ENCODE peak calls at places on chromosomes 11 and 22, in seven cellular contexts. One of them, this sample, is unnamed.
A peak's percentile ranks its signal among the peaks of the same experiment; 100 is the strongest.

GRCh38 chr11:77345621-77346020 is 44.1 kb upstream of the GDPD4 start:
- DNase-seq in T-helper 2 cell: no peak
- DNase-seq in KBM-7: no peak
- DNase-seq in hypothalamus: no peak
- DNase-seq in T-helper 1 cell: no peak
- DNase-seq in AG20443: peak; percentile 38
- DNase-seq in activated T-cell treated with anti-CD3 and anti-CD28 coated beads for 48 hours: no peak
- DNase-seq in this sample: no peak

GRCh38 chr11:77038029-77038824 is 4.0 kb downstream of the B3GNT6 start:
- DNase-seq in KBM-7: peak; percentile 12
- DNase-seq in AG20443: no peak
- DNase-seq in hypothalamus: no peak
- DNase-seq in activated T-cell treated with anti-CD3 and anti-CD28 coated beads for 48 hours: no peak
- DNase-seq in T-helper 1 cell: no peak
- DNase-seq in T-helper 2 cell: no peak
- DNase-seq in this sample: no peak

GRCh38 chr11:134362192-134362901 is 30.6 kb downstream of the GLB1L2 start:
- DNase-seq in activated T-cell treated with anti-CD3 and anti-CD28 coated beads for 48 hours: no peak
- DNase-seq in AG20443: no peak
- DNase-seq in T-helper 2 cell: no peak
- DNase-seq in T-helper 1 cell: no peak
- DNase-seq in hypothalamus: no peak
- DNase-seq in KBM-7: no peak
- DNase-seq in this sample: no peak

GRCh38 chr22:38153821-38154562 is 27.6 kb downstream of the PLA2G6 start:
- DNase-seq in AG20443: no peak
- DNase-seq in KBM-7: no peak
- DNase-seq in T-helper 1 cell: no peak
- DNase-seq in activated T-cell treated with anti-CD3 and anti-CD28 coated beads for 48 hours: no peak
- DNase-seq in hypothalamus: no peak
- DNase-seq in T-helper 2 cell: no peak
- DNase-seq in this sample: no peak

GRCh38 chr11:65311197-65311631 is 3.5 kb upstream of the CDC42EP2 start:
- DNase-seq in T-helper 1 cell: no peak
- DNase-seq in AG20443: no peak
- DNase-seq in KBM-7: no peak
- DNase-seq in activated T-cell treated with anti-CD3 and anti-CD28 coated beads for 48 hours: no peak
- DNase-seq in T-helper 2 cell: no peak
- DNase-seq in hypothalamus: no peak
- DNase-seq in this sample: no peak

GRCh38 chr11:62980133-62980760 is 4.5 kb downstream of the SLC22A6 start:
- DNase-seq in KBM-7: no peak
- DNase-seq in hypothalamus: no peak
- DNase-seq in AG20443: no peak
- DNase-seq in activated T-cell treated with anti-CD3 and anti-CD28 coated beads for 48 hours: no peak
- DNase-seq in T-helper 2 cell: no peak
- DNase-seq in T-helper 1 cell: no peak
- DNase-seq in this sample: no peak

GRCh38 chr11:118618115-118618990 is 10.9 kb downstream of the PHLDB1 start:
- DNase-seq in KBM-7: no peak
- DNase-seq in T-helper 1 cell: no peak
- DNase-seq in hypothalamus: peak; percentile 37
- DNase-seq in T-helper 2 cell: no peak
- DNase-seq in AG20443: peak; percentile 65
- DNase-seq in activated T-cell treated with anti-CD3 and anti-CD28 coated beads for 48 hours: no peak
- DNase-seq in this sample: no peak

GRCh38 chr11:93740802-93741093 is 547 bp downstream of the TAF1D start:
- DNase-seq in KBM-7: peak; percentile 72
- DNase-seq in AG20443: peak; percentile 68
- DNase-seq in T-helper 2 cell: peak; percentile 26
- DNase-seq in T-helper 1 cell: peak; percentile 51
- DNase-seq in activated T-cell treated with anti-CD3 and anti-CD28 coated beads for 48 hours: peak; percentile 52
- DNase-seq in hypothalamus: no peak
- DNase-seq in this sample: peak; percentile 35

GRCh38 chr22:37485006-37485713 is 1.0 kb downstream of the MFNG start:
- DNase-seq in T-helper 1 cell: peak; percentile 47
- DNase-seq in T-helper 2 cell: no peak
- DNase-seq in hypothalamus: no peak
- DNase-seq in activated T-cell treated with anti-CD3 and anti-CD28 coated beads for 48 hours: peak; percentile 57
- DNase-seq in AG20443: no peak
- DNase-seq in KBM-7: no peak
- DNase-seq in this sample: peak; percentile 77

GRCh38 chr11:17992916-17993315 is 19.9 kb downstream of the SERGEF start:
- DNase-seq in hypothalamus: no peak
- DNase-seq in T-helper 2 cell: no peak
- DNase-seq in T-helper 1 cell: no peak
- DNase-seq in activated T-cell treated with anti-CD3 and anti-CD28 coated beads for 48 hours: no peak
- DNase-seq in KBM-7: no peak
- DNase-seq in AG20443: no peak
- DNase-seq in this sample: no peak

GRCh38 chr22:38820021-38820420 is 23.8 kb downstream of the NPTXR start:
- DNase-seq in KBM-7: no peak
- DNase-seq in AG20443: no peak
- DNase-seq in T-helper 2 cell: no peak
- DNase-seq in activated T-cell treated with anti-CD3 and anti-CD28 coated beads for 48 hours: no peak
- DNase-seq in T-helper 1 cell: no peak
- DNase-seq in hypothalamus: no peak
- DNase-seq in this sample: no peak

GRCh38 chr22:19597399-19597735 is 73.2 kb upstream of the CLDN5 start:
- DNase-seq in hypothalamus: no peak
- DNase-seq in T-helper 1 cell: peak; percentile 52
- DNase-seq in T-helper 2 cell: no peak
- DNase-seq in activated T-cell treated with anti-CD3 and anti-CD28 coated beads for 48 hours: no peak
- DNase-seq in KBM-7: no peak
- DNase-seq in AG20443: no peak
- DNase-seq in this sample: peak; percentile 85

GRCh38 chr11:19674831-19675230 is 37.8 kb upstream of the NAV2 start:
- DNase-seq in T-helper 1 cell: no peak
- DNase-seq in T-helper 2 cell: no peak
- DNase-seq in activated T-cell treated with anti-CD3 and anti-CD28 coated beads for 48 hours: no peak
- DNase-seq in KBM-7: no peak
- DNase-seq in hypothalamus: no peak
- DNase-seq in AG20443: no peak
- DNase-seq in this sample: no peak

GRCh38 chr11:1762537-1763302 is 1.0 kb downstream of the CTSD start:
- DNase-seq in T-helper 1 cell: no peak
- DNase-seq in AG20443: peak; percentile 61
- DNase-seq in T-helper 2 cell: no peak
- DNase-seq in hypothalamus: no peak
- DNase-seq in activated T-cell treated with anti-CD3 and anti-CD28 coated beads for 48 hours: no peak
- DNase-seq in KBM-7: peak; percentile 61
- DNase-seq in this sample: no peak

GRCh38 chr22:34975721-34976120 is 90.2 kb upstream of the ISX start:
- DNase-seq in KBM-7: peak; percentile 2
- DNase-seq in hypothalamus: no peak
- DNase-seq in activated T-cell treated with anti-CD3 and anti-CD28 coated beads for 48 hours: no peak
- DNase-seq in T-helper 2 cell: no peak
- DNase-seq in T-helper 1 cell: no peak
- DNase-seq in AG20443: no peak
- DNase-seq in this sample: no peak

GRCh38 chr11:117691206-117691490 is 105.9 kb downstream of the DSCAML1 start:
- DNase-seq in AG20443: no peak
- DNase-seq in T-helper 1 cell: no peak
- DNase-seq in activated T-cell treated with anti-CD3 and anti-CD28 coated beads for 48 hours: no peak
- DNase-seq in T-helper 2 cell: no peak
- DNase-seq in KBM-7: no peak
- DNase-seq in hypothalamus: no peak
- DNase-seq in this sample: no peak